ENCODE peak calls at places on chromosomes 7 and 10, in eight cellular contexts. J is naive thymus-derived CD8-positive, alpha-beta T cell; W is activated T-helper 17 cell treated with anti-CD3 and anti-CD28 coated beads, Interleukin-2, amount 50 U/mL, for 72 hours; A is activated CD8-positive, alpha-beta T cell treated with anti-CD3 and anti-CD28 coated beads, Interleukin-2, amount 10 ng/mL, durations not matched to agents 7 days and 5 days; N is psoas muscle; F is PC-3; B is foreskin keratinocyte; L is pancreas. D is an unnamed sample.

GRCh38 chr10:14571866-14572507 is 202.7 kb downstream of the FAM107B start:
- ATAC-seq in F (peak; percentile 81), L (peak; percentile 93), B (no peak), N (no peak), J (peak; percentile 76), W (peak; percentile 80), A (peak; percentile 71), D (peak; percentile 76)

GRCh38 chr10:104907509-104907908 is 266.4 kb downstream of the SORCS3 start:
- ATAC-seq in N (no peak), J (no peak), W (no peak), A (no peak), L (no peak), F (no peak), B (no peak), D (no peak)

GRCh38 chr7:151115836-151116418 is 29.7 kb downstream of the AGAP3 start:
- ATAC-seq in B (peak; percentile 81), J (peak; percentile 24), F (peak; percentile 55), A (no peak), N (no peak), W (no peak), L (peak; percentile 50), D (no peak)

GRCh38 chr7:2958416-2959342 is 85.0 kb downstream of the CARD11 start:
- ATAC-seq in L (no peak), W (no peak), B (no peak), A (no peak), F (no peak), J (no peak), N (no peak), D (no peak)

GRCh38 chr10:69936091-69936490 is 116.6 kb upstream of the MACROH2A2 start:
- ATAC-seq in N (no peak), B (no peak), J (no peak), W (no peak), L (no peak), F (peak; percentile 43), A (no peak), D (no peak)

GRCh38 chr10:14562615-14563214 is 212.0 kb downstream of the FAM107B start:
- ATAC-seq in F (no peak), L (no peak), A (no peak), N (no peak), W (peak; percentile 6), B (no peak), J (no peak), D (no peak)

GRCh38 chr7:665751-666453 is 60.6 kb upstream of the DNAAF5 start:
- ATAC-seq in B (peak; percentile 21), A (no peak), J (no peak), N (peak; percentile 51), L (peak; percentile 44), F (no peak), W (no peak), D (no peak)

GRCh38 chr7:5539013-5539411 is 115.4 kb upstream of the TNRC18 start:
- ATAC-seq in F (no peak), L (no peak), A (peak; percentile 16), B (no peak), W (peak; percentile 7), J (peak; percentile 6), N (no peak), D (no peak)

GRCh38 chr10:46080886-46081285 is 34.8 kb upstream of the MSMB start:
- ATAC-seq in L (no peak), F (no peak), A (no peak), B (no peak), J (no peak), W (no peak), N (no peak), D (no peak)

GRCh38 chr7:116780966-116781365 is 81.4 kb upstream of the CAPZA2 start:
- ATAC-seq in J (no peak), N (no peak), W (no peak), B (peak; percentile 59), L (peak; percentile 90), A (no peak), F (peak; percentile 0), D (no peak)

GRCh38 chr10:125264752-125265578 is 104.6 kb upstream of the CTBP2 start:
- ATAC-seq in B (peak; percentile 81), N (no peak), L (no peak), A (no peak), W (no peak), J (no peak), F (no peak), D (no peak)

GRCh38 chr7:135169141-135169935 is 1.2 kb downstream of the CYREN start:
- ATAC-seq in F (peak; percentile 16), J (peak; percentile 15), A (peak; percentile 42), B (peak; percentile 76), N (peak; percentile 15), L (no peak), W (peak; percentile 62), D (peak; percentile 42)

GRCh38 chr10:52348037-52348564 is 34.0 kb downstream of the DKK1 start:
- ATAC-seq in F (no peak), N (no peak), A (no peak), W (no peak), B (no peak), J (no peak), L (no peak), D (no peak)

D was measured in activated CD4-positive, CD25-positive, alpha-beta regulatory T cell treated with anti-CD3 and anti-CD28 coated beads, Interleukin-2, amount 50 U/mL, for 24 hours.